ENCODE peak calls at places on chromosomes 6 and 20, in five cellular contexts. J is iPS-NIHi11; E is stimulated activated CD4-positive, alpha-beta T cell treated with anti-CD3 and anti-CD28 coated beads, Interleukin-4, amount 100 ng/mL, for 48 hours; U is effector memory CD4-positive, alpha-beta T cell; O is fibroblast of mammary gland. K is an unnamed sample.
A peak's percentile ranks its signal among the peaks of the same experiment; 100 is the strongest.

GRCh38 chr20:32574296-32575226 is 10.6 kb downstream of the NOL4L start:
- DNase-seq in J (no peak), E (no peak), U (no peak), O (peak; percentile 82), K (peak; percentile 51)

GRCh38 chr6:56684342-56685101 is 41.8 kb upstream of the DST start:
- DNase-seq in J (no peak), E (no peak), U (no peak), O (no peak), K (no peak)

GRCh38 chr6:83463886-83464285 is 33.0 kb upstream of the ME1 start:
- DNase-seq in J (no peak), E (no peak), U (no peak), O (peak; percentile 68), K (no peak)

GRCh38 chr20:31712564-31713311 is 9.9 kb downstream of the BCL2L1 start:
- DNase-seq in J (peak; percentile 84), E (no peak), U (no peak), O (peak; percentile 90), K (peak; percentile 91)

GRCh38 chr6:7389162-7389450 is 436 bp downstream of the CAGE1 start:
- DNase-seq in J (no peak), E (no peak), U (no peak), O (peak; percentile 54), K (no peak)

GRCh38 chr6:134853111-134854055 is 96.5 kb downstream of the ALDH8A1 start:
- DNase-seq in J (no peak), E (no peak), U (no peak), O (peak; percentile 76), K (no peak)

GRCh38 chr6:22320750-22321149 is 23.9 kb upstream of the PRL start:
- DNase-seq in J (peak; percentile 24), E (no peak), U (no peak), O (peak; percentile 89), K (no peak)

GRCh38 chr6:139433647-139434419 is 59.4 kb upstream of the CITED2 start:
- DNase-seq in J (no peak), E (no peak), U (no peak), O (peak; percentile 50), K (no peak)

GRCh38 chr20:51287628-51288413 is 254.7 kb downstream of the NFATC2 start:
- DNase-seq in J (no peak), E (no peak), U (no peak), O (no peak), K (no peak)

GRCh38 chr20:34647737-34648136 is 29.2 kb downstream of the PIGU start:
- DNase-seq in J (no peak), E (no peak), U (no peak), O (no peak), K (no peak)

GRCh38 chr6:83182114-83182513 is 11.0 kb downstream of the PGM3 start:
- DNase-seq in J (no peak), E (no peak), U (no peak), O (no peak), K (no peak)

GRCh38 chr6:163264662-163265035 is 149.9 kb upstream of the QKI start:
- DNase-seq in J (no peak), E (no peak), U (no peak), O (no peak), K (peak; percentile 35)

GRCh38 chr6:107652526-107653182 is 162.7 kb downstream of the SOBP start:
- DNase-seq in J (no peak), E (no peak), U (no peak), O (no peak), K (no peak)

GRCh38 chr20:63686492-63687321 is 9.7 kb upstream of the TNFRSF6B start:
- DNase-seq in J (no peak), E (peak; percentile 42), U (no peak), O (peak; percentile 90), K (peak; percentile 73)

GRCh38 chr6:85425997-85426396 is 23.9 kb upstream of the NT5E start:
- DNase-seq in J (no peak), E (no peak), U (no peak), O (no peak), K (no peak)

GRCh38 chr20:25072226-25072811 is 9.6 kb downstream of the VSX1 start:
- DNase-seq in J (no peak), E (no peak), U (no peak), O (no peak), K (no peak)

GRCh38 chr20:1130849-1131248 is 12.4 kb downstream of the PSMF1 start:
- DNase-seq in J (no peak), E (no peak), U (no peak), O (no peak), K (no peak)

GRCh38 chr20:45812157-45813005 is at the start of gene UBE2C:
- DNase-seq in J (peak; percentile 99), E (peak; percentile 85), U (peak; percentile 88), O (peak; percentile 100), K (peak; percentile 99)

GRCh38 chr6:127420558-127420957 is 38.6 kb downstream of the KIAA0408 start:
- DNase-seq in J (peak; percentile 72), E (peak; percentile 41), U (peak; percentile 16), O (peak; percentile 96), K (peak; percentile 57)

GRCh38 chr6:42387336-42387735 is 64.4 kb downstream of the TRERF1 start:
- DNase-seq in J (no peak), E (no peak), U (no peak), O (no peak), K (no peak)

GRCh38 chr20:51419236-51419635 is 123.3 kb downstream of the NFATC2 start:
- DNase-seq in J (no peak), E (no peak), U (no peak), O (no peak), K (no peak)

GRCh38 chr6:32638521-32639219 is 1.5 kb downstream of the HLA-DQA1 start:
- DNase-seq in J (no peak), E (no peak), U (no peak), O (no peak), K (no peak)

GRCh38 chr20:7980332-7981046 is 39.1 kb downstream of the TMX4 start:
- DNase-seq in J (peak; percentile 52), E (peak; percentile 6), U (no peak), O (peak; percentile 58), K (no peak)